ENCODE peak calls at places on chromosomes 3 and 15, in five cellular contexts. Q, G, R, X and I are unnamed samples.

GRCh38 chr15:65394280-65394789 is 16.5 kb upstream of the IGDCC3 start:
- DNase-seq in R (no peak), G (no peak), Q (no peak), X (peak), I (no peak)

GRCh38 chr15:68224108-68224507 is 5.4 kb downstream of the CLN6 start:
- DNase-seq in Q (no peak), R (no peak), X (no peak), G (no peak), I (no peak)

GRCh38 chr3:138114988-138115971 is at the start of gene DZIP1L:
- DNase-seq in Q (no peak), X (peak), G (peak), R (peak), I (peak)

GRCh38 chr15:55739641-55740040 is 3.3 kb downstream of the PRTG start:
- DNase-seq in X (no peak), Q (no peak), R (no peak), G (no peak), I (no peak)

GRCh38 chr3:54830658-54831057 is 97.2 kb downstream of the LRTM1 start:
- DNase-seq in R (no peak), X (no peak), Q (no peak), G (no peak), I (peak)

GRCh38 chr3:120926146-120926545 is 18.1 kb downstream of the STXBP5L start:
- DNase-seq in Q (no peak), G (no peak), R (no peak), X (no peak), I (no peak)

GRCh38 chr3:126338796-126339241 is 18.4 kb downstream of the KLF15 start:
- DNase-seq in R (no peak), G (no peak), Q (no peak), X (peak), I (no peak)

GRCh38 chr3:76383781-76384180 is 598.4 kb upstream of the ZNF717 start:
- DNase-seq in G (no peak), Q (no peak), R (no peak), X (no peak), I (no peak)

GRCh38 chr3:100634493-100635272 is 25.3 kb downstream of the ADGRG7 start:
- DNase-seq in R (no peak), X (peak), G (no peak), Q (no peak), I (peak)

GRCh38 chr3:126360714-126361060 is 3.5 kb upstream of the KLF15 start:
- DNase-seq in X (peak), R (no peak), Q (no peak), G (no peak), I (no peak)

GRCh38 chr3:56700136-56700535 is 17.1 kb upstream of the TASOR start:
- DNase-seq in X (no peak), Q (no peak), G (no peak), R (no peak), I (no peak)

GRCh38 chr3:107981471-107982111 is 109.2 kb downstream of the CD47 start:
- DNase-seq in G (peak), Q (no peak), X (peak), R (no peak), I (no peak)

GRCh38 chr3:9149566-9149965 is 99.9 kb downstream of the SRGAP3 start:
- DNase-seq in G (no peak), X (no peak), R (no peak), Q (no peak), I (no peak)

GRCh38 chr15:66698971-66699370 is 3.1 kb upstream of the SMAD6 start:
- DNase-seq in G (no peak), X (no peak), R (no peak), Q (no peak), I (no peak)

GRCh38 chr3:3227670-3228069 is 48.2 kb upstream of the CRBN start:
- DNase-seq in R (no peak), Q (no peak), G (no peak), X (no peak), I (no peak)

GRCh38 chr3:170128977-170129431 is 52.5 kb downstream of the PHC3 start:
- DNase-seq in X (no peak), G (no peak), Q (no peak), R (no peak), I (peak)

GRCh38 chr15:62027916-62028315 is 32.3 kb downstream of the VPS13C start:
- DNase-seq in Q (no peak), R (no peak), X (no peak), G (no peak), I (no peak)

GRCh38 chr3:71117572-71118247 is 465.8 kb downstream of the FOXP1 start:
- DNase-seq in Q (no peak), G (no peak), X (no peak), R (no peak), I (peak)

GRCh38 chr15:31275331-31276262 is 51.0 kb upstream of the KLF13 start:
- DNase-seq in Q (no peak), R (no peak), X (peak), G (no peak), I (no peak)

GRCh38 chr3:80192871-80193270 is 425.1 kb upstream of the ROBO1 start:
- DNase-seq in G (no peak), Q (no peak), R (no peak), X (no peak), I (peak)

GRCh38 chr15:87902772-87903388 is 353.7 kb downstream of the NTRK3 start:
- DNase-seq in G (no peak), X (no peak), R (no peak), Q (no peak), I (no peak)

GRCh38 chr15:64443747-64444621 is 16.4 kb upstream of the ZNF609 start:
- DNase-seq in X (no peak), R (peak), Q (no peak), G (no peak), I (peak)

GRCh38 chr3:104992618-104993017 is 374.1 kb upstream of the ALCAM start:
- DNase-seq in G (no peak), Q (no peak), R (no peak), X (no peak), I (no peak)

GRCh38 chr3:53796161-53796560 is 50.1 kb downstream of the CHDH start:
- DNase-seq in G (peak), X (no peak), Q (no peak), R (no peak), I (no peak)

GRCh38 chr3:130323503-130323902 is 22.0 kb upstream of the COL6A5 start:
- DNase-seq in X (no peak), G (no peak), Q (no peak), R (no peak), I (no peak)

GRCh38 chr3:54274607-54275006 is 152.3 kb downstream of the CACNA2D3 start:
- DNase-seq in G (no peak), Q (no peak), R (no peak), X (no peak), I (no peak)